ENCODE peak calls at places on chromosomes 13 and 19, in nine cellular contexts. N is H9, F is WTC11, E is astrocyte of the spinal cord, I is endothelial cell, B is heart right ventricle, S is left lung, H is A673, T is foreskin fibroblast. Y is an unnamed sample.
A peak's percentile ranks its signal among the peaks of the same experiment; 100 is the strongest.

GRCh38 chr19:30593358-30593757 is 221.2 kb downstream of the ZNF536 start:
- DNase-seq in N (no peak), F (no peak), E (no peak), I (no peak), B (peak; percentile 23), S (no peak), H (no peak), T (no peak), Y (no peak)

GRCh38 chr13:95154441-95154886 is 146.8 kb downstream of the ABCC4 start:
- DNase-seq in N (no peak), F (no peak), E (no peak), I (no peak), B (no peak), S (no peak), H (no peak), T (peak; percentile 20), Y (no peak)

GRCh38 chr13:30442854-30443379 is 20.6 kb downstream of the UBE2L5 start:
- DNase-seq in N (no peak), F (no peak), E (no peak), I (no peak), B (no peak), S (no peak), H (peak; percentile 73), T (no peak), Y (no peak)

GRCh38 chr19:27794444-27795042 is 1418.4 kb downstream of the UQCRFS1 start:
- DNase-seq in N (peak; percentile 59), F (peak; percentile 23), E (peak; percentile 20), I (peak; percentile 39), B (peak; percentile 17), S (no peak), H (peak; percentile 34), T (peak; percentile 17), Y (peak; percentile 69)

GRCh38 chr19:18603255-18603957 is 3.2 kb downstream of the CRLF1 start:
- DNase-seq in N (peak; percentile 71), F (peak; percentile 64), E (peak; percentile 7), I (peak; percentile 36), B (no peak), S (no peak), H (no peak), T (no peak), Y (peak; percentile 84)

GRCh38 chr19:9862897-9863296 is 27.8 kb downstream of the PIN1 start:
- DNase-seq in N (no peak), F (no peak), E (no peak), I (no peak), B (no peak), S (no peak), H (no peak), T (no peak), Y (no peak)

GRCh38 chr13:23470706-23471610 is 37.5 kb upstream of the SACS start:
- DNase-seq in N (no peak), F (no peak), E (no peak), I (no peak), B (no peak), S (no peak), H (no peak), T (peak; percentile 34), Y (no peak)

GRCh38 chr13:76711515-76712182 is 174.6 kb downstream of the KCTD12 start:
- DNase-seq in N (no peak), F (no peak), E (peak; percentile 93), I (no peak), B (no peak), S (peak; percentile 36), H (peak; percentile 76), T (peak; percentile 77), Y (no peak)

GRCh38 chr19:32458500-32459123 is 53.0 kb downstream of the DPY19L3 start:
- DNase-seq in N (no peak), F (no peak), E (no peak), I (no peak), B (no peak), S (no peak), H (no peak), T (no peak), Y (no peak)

GRCh38 chr19:33520844-33521479 is 629 bp downstream of the PEPD start:
- DNase-seq in N (no peak), F (no peak), E (no peak), I (no peak), B (no peak), S (no peak), H (no peak), T (no peak), Y (peak; percentile 19)

GRCh38 chr13:73231456-73231855 is 172.7 kb downstream of the KLF5 start:
- DNase-seq in N (no peak), F (no peak), E (no peak), I (no peak), B (no peak), S (no peak), H (peak; percentile 22), T (no peak), Y (no peak)

GRCh38 chr19:1768248-1768647 is 14.9 kb downstream of the ONECUT3 start:
- DNase-seq in N (peak; percentile 87), F (peak; percentile 93), E (no peak), I (peak; percentile 39), B (no peak), S (no peak), H (peak; percentile 76), T (no peak), Y (peak; percentile 93)

GRCh38 chr19:18895038-18895827 is 725 bp downstream of the CERS1 start:
- DNase-seq in N (peak; percentile 82), F (peak; percentile 78), E (peak; percentile 22), I (peak; percentile 77), B (no peak), S (peak; percentile 47), H (no peak), T (peak; percentile 23), Y (peak; percentile 79)

GRCh38 chr19:5354403-5354802 is 13.8 kb upstream of the PTPRS start:
- DNase-seq in N (peak; percentile 74), F (peak; percentile 69), E (no peak), I (peak; percentile 28), B (no peak), S (no peak), H (peak; percentile 48), T (no peak), Y (peak; percentile 71)

GRCh38 chr19:36377541-36378178 is 1.3 kb downstream of the ZFP14 start:
- DNase-seq in N (no peak), F (no peak), E (no peak), I (no peak), B (no peak), S (no peak), H (peak; percentile 14), T (no peak), Y (no peak)

GRCh38 chr13:98997738-98998641 is 20.1 kb upstream of the DOCK9 start:
- DNase-seq in N (no peak), F (no peak), E (peak; percentile 38), I (no peak), B (no peak), S (no peak), H (no peak), T (peak; percentile 82), Y (no peak)

GRCh38 chr13:40993987-40994386 is 25.1 kb downstream of the ELF1 start:
- DNase-seq in N (peak; percentile 32), F (no peak), E (no peak), I (no peak), B (no peak), S (no peak), H (no peak), T (no peak), Y (peak; percentile 86)

GRCh38 chr13:41383400-41383799 is 72.3 kb downstream of the NAA16 start:
- DNase-seq in N (no peak), F (no peak), E (no peak), I (no peak), B (no peak), S (no peak), H (no peak), T (no peak), Y (no peak)

GRCh38 chr19:15551183-15552004 is 43.1 kb downstream of the CYP4F22 start:
- DNase-seq in N (peak; percentile 97), F (peak; percentile 95), E (no peak), I (no peak), B (peak; percentile 25), S (no peak), H (peak; percentile 27), T (no peak), Y (peak; percentile 91)

GRCh38 chr19:30450101-30450500 is 77.9 kb downstream of the ZNF536 start:
- DNase-seq in N (peak; percentile 69), F (peak; percentile 46), E (peak; percentile 6), I (peak; percentile 69), B (peak; percentile 27), S (no peak), H (peak; percentile 92), T (no peak), Y (peak; percentile 77)

DNA sequence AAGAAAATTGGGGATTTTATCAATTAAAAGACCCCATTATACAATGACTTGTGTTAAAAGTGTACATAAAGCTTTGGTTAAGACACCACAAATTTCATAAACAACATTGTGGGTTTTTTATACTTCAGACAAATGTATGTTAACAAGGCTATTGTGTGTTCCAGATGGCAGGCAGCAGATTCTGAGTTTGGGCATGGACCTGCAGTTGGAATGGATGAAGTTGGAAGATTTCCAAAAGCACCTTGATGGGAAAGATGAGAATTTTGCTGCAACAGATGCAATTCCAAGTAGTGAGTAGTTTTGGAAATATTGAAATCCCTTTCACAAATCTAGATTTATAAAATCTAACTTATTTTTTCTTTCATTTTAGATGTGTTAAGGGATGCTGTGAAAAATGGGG is 25.4 kb downstream of the MPHOSPH8 start:
- DNase-seq in N (no peak), F (no peak), E (no peak), I (no peak), B (no peak), S (no peak), H (no peak), T (no peak), Y (no peak)
- TF ChIP-seq CTCF in N (no peak), F (no peak), E (no peak), I (no peak), B (no peak), S (no peak), H (no peak), T (no peak), Y (no peak)

DNA sequence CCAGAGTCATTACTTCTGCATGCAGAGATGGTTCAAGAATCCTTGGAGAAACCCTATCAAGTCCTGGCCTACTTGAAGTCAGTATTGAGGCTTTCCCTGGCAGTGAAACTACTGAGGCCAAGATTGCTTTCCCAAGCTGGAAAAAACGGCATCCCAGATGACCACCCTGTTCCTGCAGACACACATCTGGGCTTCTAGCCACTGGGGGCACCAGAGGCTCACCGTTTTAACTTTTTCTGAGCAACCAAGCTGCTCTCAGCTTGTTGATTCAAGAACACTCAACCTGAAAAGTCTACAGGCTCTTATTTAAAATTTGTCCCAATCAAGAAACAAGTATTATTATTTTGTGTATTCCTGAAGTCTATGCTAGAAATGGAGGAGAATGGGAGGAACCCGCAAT is 66.6 kb downstream of the SPRYD7 start:
- DNase-seq in N (peak; percentile 67), F (peak; percentile 69), E (peak; percentile 22), I (peak; percentile 18), B (no peak), S (no peak), H (peak; percentile 21), T (peak; percentile 16), Y (peak; percentile 73)
- TF ChIP-seq CTCF in N (peak; percentile 73), F (peak; percentile 24), E (peak; percentile 53), I (no peak), B (peak; percentile 32), S (peak; percentile 11), H (peak; percentile 47), T (peak; percentile 49), Y (peak; percentile 69)

GRCh38 chr13:62512194-62513141 is 1096.8 kb upstream of the PCDH20 start:
- DNase-seq in N (peak; percentile 73), F (peak; percentile 60), E (peak; percentile 32), I (peak; percentile 46), B (no peak), S (no peak), H (peak; percentile 66), T (peak; percentile 7), Y (peak; percentile 74)
- TF ChIP-seq CTCF in N (peak; percentile 83), F (peak; percentile 33), E (peak; percentile 60), I (peak; percentile 66), B (peak; percentile 36), S (peak; percentile 45), H (peak; percentile 81), T (peak; percentile 60), Y (peak; percentile 80)

GRCh38 chr13:109715902-109716301 is 70.5 kb downstream of the IRS2 start:
- DNase-seq in N (no peak), F (no peak), E (peak; percentile 22), I (no peak), B (no peak), S (peak; percentile 51), H (no peak), T (peak; percentile 80), Y (no peak)
- TF ChIP-seq CTCF in N (no peak), F (no peak), E (no peak), I (no peak), B (no peak), S (no peak), H (no peak), T (no peak), Y (no peak)

Y was measured in GM23338.